ENCODE peak calls at places on chromosomes 11 and 22, in seven cellular contexts. G, A, B, U, V, K and S are unnamed samples.

GRCh38 chr11:57453543-57454177 is 6.7 kb upstream of the RTN4RL2 start:
- DNase-seq in G (no peak), A (no peak), B (no peak), U (no peak), V (no peak), K (no peak), S (no peak)

GRCh38 chr22:25900880-25901279 is 158.9 kb downstream of the MYO18B start:
- DNase-seq in G (no peak), A (no peak), B (no peak), U (no peak), V (peak), K (no peak), S (no peak)

GRCh38 chr11:67272327-67273259 is 6.3 kb downstream of the GRK2 start:
- DNase-seq in G (no peak), A (no peak), B (peak), U (no peak), V (no peak), K (peak), S (no peak)

GRCh38 chr11:126703661-126704060 is 296.9 kb downstream of the KIRREL3 start:
- DNase-seq in G (no peak), A (no peak), B (no peak), U (no peak), V (no peak), K (no peak), S (no peak)

GRCh38 chr22:21972293-21972779 is 10.3 kb downstream of the TOP3B start:
- DNase-seq in G (peak), A (no peak), B (peak), U (peak), V (peak), K (peak), S (no peak)

GRCh38 chr11:66068923-66069714 is 953 bp upstream of the PACS1 start:
- DNase-seq in G (peak), A (peak), B (peak), U (peak), V (peak), K (peak), S (peak)

GRCh38 chr22:50674606-50675552 is 2.3 kb downstream of the SHANK3 start:
- DNase-seq in G (peak), A (no peak), B (no peak), U (peak), V (no peak), K (peak), S (peak)

GRCh38 chr11:73361953-73362776 is 14.0 kb upstream of the RELT start:
- DNase-seq in G (no peak), A (no peak), B (no peak), U (peak), V (no peak), K (no peak), S (no peak)

GRCh38 chr11:34191592-34191991 is 86.2 kb downstream of the NAT10 start:
- DNase-seq in G (no peak), A (no peak), B (no peak), U (peak), V (no peak), K (no peak), S (no peak)

GRCh38 chr11:77302752-77303151 is 1.3 kb upstream of the GDPD4 start:
- DNase-seq in G (no peak), A (no peak), B (no peak), U (no peak), V (no peak), K (no peak), S (no peak)

GRCh38 chr11:96155627-96156378 is 187.2 kb downstream of the MAML2 start:
- DNase-seq in G (peak), A (peak), B (peak), U (peak), V (peak), K (peak), S (peak)
- TF ChIP-seq CTCF in G (no peak), A (peak), B (no peak), U (peak), V (peak), K (no peak), S (no peak)

GRCh38 chr22:46984751-46985506 is 222.5 kb downstream of the TBC1D22A start:
- DNase-seq in G (peak), A (no peak), B (peak), U (no peak), V (peak), K (no peak), S (no peak)

GRCh38 chr22:46986788-46987187 is 224.3 kb downstream of the TBC1D22A start:
- DNase-seq in G (no peak), A (no peak), B (no peak), U (no peak), V (no peak), K (no peak), S (no peak)

GRCh38 chr22:46982635-46983034 is 220.2 kb downstream of the TBC1D22A start:
- DNase-seq in G (no peak), A (no peak), B (no peak), U (no peak), V (no peak), K (no peak), S (no peak)

GRCh38 chr22:46983046-46983445 is 220.6 kb downstream of the TBC1D22A start:
- DNase-seq in G (no peak), A (no peak), B (no peak), U (no peak), V (no peak), K (no peak), S (no peak)

DNA sequence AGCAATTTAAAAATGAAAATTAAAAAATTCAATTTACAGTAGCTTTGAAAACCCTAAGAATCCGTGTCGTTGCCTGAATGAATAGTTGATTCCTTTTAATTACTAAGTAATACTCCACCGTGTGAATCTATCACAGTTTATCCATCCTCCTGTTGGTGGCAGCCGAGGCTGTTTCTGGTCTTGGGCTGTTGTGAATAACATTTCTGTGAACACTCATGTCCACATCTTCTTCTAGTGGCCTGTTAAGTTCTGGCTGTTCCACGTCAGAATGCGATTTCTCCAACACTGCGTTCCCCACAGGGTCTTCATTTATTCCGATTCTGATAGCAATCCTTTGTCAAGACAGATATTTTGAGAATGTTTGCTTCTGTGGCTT is 223.0 kb downstream of the TBC1D22A start:
- DNase-seq in G (no peak), A (no peak), B (no peak), U (no peak), V (no peak), K (no peak), S (no peak)
- TF ChIP-seq CTCF in G (peak), A (no peak), B (no peak), U (no peak), V (no peak), K (no peak), S (no peak)

GRCh38 chr11:102111787-102112653 is 1.8 kb downstream of the YAP1 start:
- DNase-seq in G (peak), A (no peak), B (peak), U (no peak), V (peak), K (peak), S (no peak)

GRCh38 chr11:102109896-102110760 is at the start of gene YAP1:
- DNase-seq in G (peak), A (peak), B (peak), U (peak), V (peak), K (peak), S (peak)

GRCh38 chr11:102110761-102111010 is 439 bp downstream of the YAP1 start:
- DNase-seq in G (no peak), A (no peak), B (no peak), U (no peak), V (no peak), K (no peak), S (no peak)

GRCh38 chr11:102112654-102112926 is 2.3 kb downstream of the YAP1 start:
- DNase-seq in G (peak), A (no peak), B (no peak), U (no peak), V (no peak), K (no peak), S (no peak)

DNA sequence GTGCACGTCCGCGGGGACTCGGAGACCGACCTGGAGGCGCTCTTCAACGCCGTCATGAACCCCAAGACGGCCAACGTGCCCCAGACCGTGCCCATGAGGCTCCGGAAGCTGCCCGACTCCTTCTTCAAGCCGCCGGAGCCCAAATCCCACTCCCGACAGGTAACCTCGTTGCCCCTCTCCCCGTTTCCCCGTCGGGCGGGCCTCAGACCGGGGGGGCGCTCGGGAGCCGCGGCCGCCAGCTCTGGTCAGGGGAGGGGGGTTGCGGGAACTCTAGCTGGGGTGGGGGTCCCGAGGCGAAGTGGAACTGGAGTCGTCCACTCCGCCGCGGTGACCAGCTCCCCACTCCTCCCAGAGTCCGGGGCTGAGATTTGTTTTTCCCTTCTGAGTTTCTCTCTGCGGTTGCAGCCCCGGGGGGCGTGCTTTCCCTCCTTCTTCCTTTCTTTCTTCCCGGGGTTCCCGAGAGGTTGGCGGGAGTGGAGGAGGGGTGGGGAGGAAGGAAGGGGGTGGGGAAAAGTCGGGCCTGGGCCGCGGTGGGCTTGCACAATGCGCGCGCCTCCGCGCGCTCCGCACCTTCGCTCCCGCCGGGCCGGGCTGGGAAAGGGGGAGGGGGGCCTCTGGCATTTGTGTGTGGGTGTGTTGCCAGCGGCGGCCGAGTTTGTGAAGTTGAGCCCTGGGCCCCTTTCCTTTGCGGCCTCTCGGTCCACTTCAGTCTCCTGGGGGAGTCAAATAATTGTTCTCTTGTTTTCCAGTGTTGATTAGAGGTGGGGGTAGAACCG is 952 bp downstream of the YAP1 start:
- DNase-seq in G (peak), A (peak), B (peak), U (peak), V (peak), K (peak), S (peak)
- TF ChIP-seq CTCF in G (peak), A (no peak), B (peak), U (no peak), V (peak), K (no peak), S (no peak)

DNA sequence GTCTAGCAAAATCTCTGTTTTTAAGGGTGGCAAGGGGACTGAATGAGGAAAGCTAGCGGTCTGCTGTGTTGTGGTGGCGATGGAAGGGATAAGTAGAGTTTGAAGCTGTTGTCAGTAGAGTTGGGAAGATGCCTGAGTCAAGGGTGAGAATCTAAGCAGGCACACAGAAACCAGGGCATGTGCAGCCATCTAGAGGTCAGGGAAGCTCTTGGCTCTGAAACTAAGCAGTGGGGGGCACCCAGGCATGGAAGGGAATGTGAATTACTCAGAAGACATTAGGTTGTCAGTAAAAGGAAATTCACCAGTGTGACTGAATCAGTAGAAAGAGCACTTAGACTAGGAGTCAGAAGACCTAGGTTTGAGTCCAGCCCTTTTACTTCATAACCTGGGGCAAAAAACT is 15.4 kb downstream of the BMAL1 start:
- DNase-seq in G (no peak), A (no peak), B (no peak), U (peak), V (no peak), K (no peak), S (no peak)
- TF ChIP-seq CTCF in G (no peak), A (no peak), B (no peak), U (peak), V (no peak), K (no peak), S (no peak)

GRCh38 chr11:64127267-64128072 is 38.4 kb downstream of the MACROD1 start:
- DNase-seq in G (no peak), A (no peak), B (no peak), U (peak), V (no peak), K (no peak), S (no peak)
- TF ChIP-seq CTCF in G (no peak), A (no peak), B (no peak), U (peak), V (no peak), K (no peak), S (no peak)